ENCODE peak calls at places on chromosomes 5 and 9, in eight cellular contexts. Y is T1000; N is NCI-H774; C is NCI-H1930; I is H54; K is activated CD4-positive, CD25-positive, alpha-beta regulatory T cell; R is glutamatergic neuron; L is germinal center. T is an unnamed sample.

GRCh38 chr9:17116400-17116837 is 18.4 kb upstream of the CNTLN start:
- DNase-seq in Y (no peak), N (peak), C (no peak), I (peak), K (no peak), R (no peak), L (peak), T (no peak)

GRCh38 chr9:20540169-20540863 is 82.0 kb downstream of the MLLT3 start:
- DNase-seq in Y (no peak), N (no peak), C (no peak), I (no peak), K (no peak), R (no peak), L (no peak), T (no peak)

GRCh38 chr5:62082370-62082778 is 223.6 kb upstream of the KIF2A start:
- DNase-seq in Y (peak), N (no peak), C (no peak), I (peak), K (no peak), R (no peak), L (no peak), T (no peak)

GRCh38 chr9:127204771-127205470 is 59.7 kb upstream of the GARNL3 start:
- DNase-seq in Y (peak), N (no peak), C (no peak), I (peak), K (no peak), R (peak), L (no peak), T (no peak)

GRCh38 chr9:134657666-134658377 is 16.2 kb downstream of the COL5A1 start:
- DNase-seq in Y (no peak), N (no peak), C (no peak), I (no peak), K (no peak), R (no peak), L (no peak), T (no peak)

GRCh38 chr5:39264528-39264927 is 45.2 kb upstream of the FYB1 start:
- DNase-seq in Y (no peak), N (no peak), C (no peak), I (no peak), K (no peak), R (no peak), L (no peak), T (no peak)

GRCh38 chr5:88732181-88732633 is 150.8 kb downstream of the MEF2C start:
- DNase-seq in Y (no peak), N (no peak), C (no peak), I (no peak), K (no peak), R (no peak), L (no peak), T (no peak)

GRCh38 chr9:36337002-36337401 is 63.1 kb downstream of the RNF38 start:
- DNase-seq in Y (no peak), N (no peak), C (no peak), I (no peak), K (no peak), R (no peak), L (no peak), T (no peak)

GRCh38 chr9:118058227-118058626 is 354.0 kb downstream of the TLR4 start:
- DNase-seq in Y (no peak), N (peak), C (peak), I (no peak), K (no peak), R (no peak), L (no peak), T (no peak)

GRCh38 chr5:134577796-134578577 is 52.5 kb downstream of the JADE2 start:
- DNase-seq in Y (peak), N (peak), C (peak), I (no peak), K (peak), R (peak), L (peak), T (peak)

GRCh38 chr5:67648201-67648671 is 451.6 kb upstream of the CD180 start:
- DNase-seq in Y (no peak), N (peak), C (no peak), I (no peak), K (no peak), R (no peak), L (no peak), T (no peak)

GRCh38 chr5:118006229-118006628 is 982.1 kb downstream of the DTWD2 start:
- DNase-seq in Y (no peak), N (no peak), C (no peak), I (no peak), K (no peak), R (no peak), L (no peak), T (no peak)

T was measured in GM12892.